ENCODE peak calls at places on chromosomes 4 and X, in eight cellular contexts. One of them, this sample, is unnamed.

GRCh38 chrX:13906103-13906502 is 89.2 kb upstream of the GPM6B start:
- DNase-seq in T1000: no peak
- DNase-seq in ACHN: no peak
- DNase-seq in activated CD4-positive, alpha-beta T cell treated with anti-CD3 and anti-CD28 coated beads, Interleukin-2, amount 10 ng/mL, durations not matched to agents 24 days and 14 days: no peak
- DNase-seq in spleen: no peak
- DNase-seq in astrocyte of the cerebellum: no peak
- DNase-seq in CD8-positive, alpha-beta T cell: no peak
- DNase-seq in mesendoderm: no peak
- DNase-seq in this sample: no peak

GRCh38 chrX:150486011-150486410 is 82.4 kb upstream of the MTM1 start:
- DNase-seq in astrocyte of the cerebellum: peak
- DNase-seq in T1000: no peak
- DNase-seq in mesendoderm: peak
- DNase-seq in CD8-positive, alpha-beta T cell: no peak
- DNase-seq in ACHN: peak
- DNase-seq in activated CD4-positive, alpha-beta T cell treated with anti-CD3 and anti-CD28 coated beads, Interleukin-2, amount 10 ng/mL, durations not matched to agents 24 days and 14 days: peak
- DNase-seq in spleen: no peak
- DNase-seq in this sample: peak

GRCh38 chr4:73684097-73684496 is 56.3 kb upstream of the CXCL8 start:
- DNase-seq in activated CD4-positive, alpha-beta T cell treated with anti-CD3 and anti-CD28 coated beads, Interleukin-2, amount 10 ng/mL, durations not matched to agents 24 days and 14 days: no peak
- DNase-seq in T1000: no peak
- DNase-seq in ACHN: no peak
- DNase-seq in astrocyte of the cerebellum: no peak
- DNase-seq in CD8-positive, alpha-beta T cell: no peak
- DNase-seq in spleen: no peak
- DNase-seq in mesendoderm: peak
- DNase-seq in this sample: no peak

GRCh38 chr4:113052379-113052951 is 3.0 kb downstream of the ANK2 start:
- DNase-seq in T1000: peak
- DNase-seq in spleen: no peak
- DNase-seq in activated CD4-positive, alpha-beta T cell treated with anti-CD3 and anti-CD28 coated beads, Interleukin-2, amount 10 ng/mL, durations not matched to agents 24 days and 14 days: peak
- DNase-seq in CD8-positive, alpha-beta T cell: no peak
- DNase-seq in mesendoderm: no peak
- DNase-seq in astrocyte of the cerebellum: peak
- DNase-seq in ACHN: peak
- DNase-seq in this sample: no peak

GRCh38 chr4:10075953-10076391 is 40.6 kb downstream of the WDR1 start:
- DNase-seq in mesendoderm: no peak
- DNase-seq in T1000: no peak
- DNase-seq in CD8-positive, alpha-beta T cell: no peak
- DNase-seq in astrocyte of the cerebellum: no peak
- DNase-seq in ACHN: no peak
- DNase-seq in activated CD4-positive, alpha-beta T cell treated with anti-CD3 and anti-CD28 coated beads, Interleukin-2, amount 10 ng/mL, durations not matched to agents 24 days and 14 days: no peak
- DNase-seq in spleen: no peak
- DNase-seq in this sample: no peak

GRCh38 chr4:124903995-124904722 is 191.6 kb upstream of the ANKRD50 start:
- DNase-seq in spleen: no peak
- DNase-seq in astrocyte of the cerebellum: peak
- DNase-seq in T1000: peak
- DNase-seq in CD8-positive, alpha-beta T cell: no peak
- DNase-seq in ACHN: peak
- DNase-seq in activated CD4-positive, alpha-beta T cell treated with anti-CD3 and anti-CD28 coated beads, Interleukin-2, amount 10 ng/mL, durations not matched to agents 24 days and 14 days: no peak
- DNase-seq in mesendoderm: no peak
- DNase-seq in this sample: no peak

GRCh38 chr4:128387600-128388351 is 100.2 kb upstream of the PGRMC2 start:
- DNase-seq in ACHN: peak
- DNase-seq in spleen: no peak
- DNase-seq in T1000: no peak
- DNase-seq in CD8-positive, alpha-beta T cell: no peak
- DNase-seq in activated CD4-positive, alpha-beta T cell treated with anti-CD3 and anti-CD28 coated beads, Interleukin-2, amount 10 ng/mL, durations not matched to agents 24 days and 14 days: no peak
- DNase-seq in astrocyte of the cerebellum: no peak
- DNase-seq in mesendoderm: peak
- DNase-seq in this sample: no peak

GRCh38 chrX:15790766-15791380 is 589 bp downstream of the ZRSR2 start:
- DNase-seq in astrocyte of the cerebellum: no peak
- DNase-seq in activated CD4-positive, alpha-beta T cell treated with anti-CD3 and anti-CD28 coated beads, Interleukin-2, amount 10 ng/mL, durations not matched to agents 24 days and 14 days: no peak
- DNase-seq in CD8-positive, alpha-beta T cell: no peak
- DNase-seq in ACHN: no peak
- DNase-seq in mesendoderm: no peak
- DNase-seq in T1000: peak
- DNase-seq in spleen: no peak
- DNase-seq in this sample: no peak

GRCh38 chr4:7785017-7785416 is 154.6 kb downstream of the AFAP1 start:
- DNase-seq in activated CD4-positive, alpha-beta T cell treated with anti-CD3 and anti-CD28 coated beads, Interleukin-2, amount 10 ng/mL, durations not matched to agents 24 days and 14 days: no peak
- DNase-seq in spleen: peak
- DNase-seq in ACHN: no peak
- DNase-seq in mesendoderm: no peak
- DNase-seq in CD8-positive, alpha-beta T cell: no peak
- DNase-seq in astrocyte of the cerebellum: no peak
- DNase-seq in T1000: no peak
- DNase-seq in this sample: no peak

GRCh38 chr4:150694438-150694837 is 112.5 kb downstream of the MAB21L2 start:
- DNase-seq in CD8-positive, alpha-beta T cell: no peak
- DNase-seq in activated CD4-positive, alpha-beta T cell treated with anti-CD3 and anti-CD28 coated beads, Interleukin-2, amount 10 ng/mL, durations not matched to agents 24 days and 14 days: no peak
- DNase-seq in T1000: no peak
- DNase-seq in astrocyte of the cerebellum: no peak
- DNase-seq in mesendoderm: peak
- DNase-seq in spleen: no peak
- DNase-seq in ACHN: no peak
- DNase-seq in this sample: peak

GRCh38 chr4:6885953-6886557 is 23.6 kb upstream of the TBC1D14 start:
- DNase-seq in ACHN: peak
- DNase-seq in astrocyte of the cerebellum: no peak
- DNase-seq in T1000: no peak
- DNase-seq in mesendoderm: peak
- DNase-seq in spleen: peak
- DNase-seq in CD8-positive, alpha-beta T cell: no peak
- DNase-seq in activated CD4-positive, alpha-beta T cell treated with anti-CD3 and anti-CD28 coated beads, Interleukin-2, amount 10 ng/mL, durations not matched to agents 24 days and 14 days: no peak
- DNase-seq in this sample: no peak

GRCh38 chr4:104577405-104577804 is 82.7 kb upstream of the CXXC4 start:
- DNase-seq in ACHN: no peak
- DNase-seq in spleen: no peak
- DNase-seq in astrocyte of the cerebellum: no peak
- DNase-seq in mesendoderm: no peak
- DNase-seq in activated CD4-positive, alpha-beta T cell treated with anti-CD3 and anti-CD28 coated beads, Interleukin-2, amount 10 ng/mL, durations not matched to agents 24 days and 14 days: no peak
- DNase-seq in T1000: no peak
- DNase-seq in CD8-positive, alpha-beta T cell: no peak
- DNase-seq in this sample: no peak

GRCh38 chr4:82124365-82124764 is 249.4 kb downstream of the HNRNPD start:
- DNase-seq in activated CD4-positive, alpha-beta T cell treated with anti-CD3 and anti-CD28 coated beads, Interleukin-2, amount 10 ng/mL, durations not matched to agents 24 days and 14 days: no peak
- DNase-seq in mesendoderm: peak
- DNase-seq in CD8-positive, alpha-beta T cell: no peak
- DNase-seq in T1000: no peak
- DNase-seq in ACHN: no peak
- DNase-seq in astrocyte of the cerebellum: no peak
- DNase-seq in spleen: no peak
- DNase-seq in this sample: no peak

GRCh38 chrX:1661048-1661921 is 46.4 kb downstream of the ASMT start:
- DNase-seq in activated CD4-positive, alpha-beta T cell treated with anti-CD3 and anti-CD28 coated beads, Interleukin-2, amount 10 ng/mL, durations not matched to agents 24 days and 14 days: peak
- DNase-seq in spleen: peak
- DNase-seq in CD8-positive, alpha-beta T cell: no peak
- DNase-seq in mesendoderm: peak
- DNase-seq in T1000: no peak
- DNase-seq in astrocyte of the cerebellum: no peak
- DNase-seq in ACHN: no peak
- DNase-seq in this sample: peak

GRCh38 chr4:1503583-1504471 is 97.6 kb upstream of the NKX1-1 start:
- DNase-seq in ACHN: no peak
- DNase-seq in spleen: no peak
- DNase-seq in T1000: no peak
- DNase-seq in activated CD4-positive, alpha-beta T cell treated with anti-CD3 and anti-CD28 coated beads, Interleukin-2, amount 10 ng/mL, durations not matched to agents 24 days and 14 days: no peak
- DNase-seq in astrocyte of the cerebellum: no peak
- DNase-seq in mesendoderm: peak
- DNase-seq in CD8-positive, alpha-beta T cell: no peak
- DNase-seq in this sample: no peak

GRCh38 chrX:20267924-20268701 is 1.4 kb upstream of the RPS6KA3 start:
- DNase-seq in spleen: peak
- DNase-seq in astrocyte of the cerebellum: no peak
- DNase-seq in activated CD4-positive, alpha-beta T cell treated with anti-CD3 and anti-CD28 coated beads, Interleukin-2, amount 10 ng/mL, durations not matched to agents 24 days and 14 days: peak
- DNase-seq in mesendoderm: peak
- DNase-seq in ACHN: no peak
- DNase-seq in T1000: no peak
- DNase-seq in CD8-positive, alpha-beta T cell: no peak
- DNase-seq in this sample: no peak

GRCh38 chr4:49000806-49001205 is 14.7 kb downstream of the CWH43 start:
- DNase-seq in T1000: no peak
- DNase-seq in astrocyte of the cerebellum: no peak
- DNase-seq in mesendoderm: no peak
- DNase-seq in spleen: no peak
- DNase-seq in ACHN: no peak
- DNase-seq in CD8-positive, alpha-beta T cell: no peak
- DNase-seq in activated CD4-positive, alpha-beta T cell treated with anti-CD3 and anti-CD28 coated beads, Interleukin-2, amount 10 ng/mL, durations not matched to agents 24 days and 14 days: no peak
- DNase-seq in this sample: no peak

GRCh38 chr4:13704020-13704419 is 76.5 kb upstream of the BOD1L1 start:
- DNase-seq in spleen: no peak
- DNase-seq in mesendoderm: no peak
- DNase-seq in CD8-positive, alpha-beta T cell: no peak
- DNase-seq in activated CD4-positive, alpha-beta T cell treated with anti-CD3 and anti-CD28 coated beads, Interleukin-2, amount 10 ng/mL, durations not matched to agents 24 days and 14 days: no peak
- DNase-seq in ACHN: no peak
- DNase-seq in astrocyte of the cerebellum: no peak
- DNase-seq in T1000: no peak
- DNase-seq in this sample: no peak

GRCh38 chr4:39085891-39086290 is 23.9 kb downstream of the KLHL5 start:
- DNase-seq in ACHN: no peak
- DNase-seq in astrocyte of the cerebellum: peak
- DNase-seq in mesendoderm: no peak
- DNase-seq in spleen: no peak
- DNase-seq in CD8-positive, alpha-beta T cell: no peak
- DNase-seq in activated CD4-positive, alpha-beta T cell treated with anti-CD3 and anti-CD28 coated beads, Interleukin-2, amount 10 ng/mL, durations not matched to agents 24 days and 14 days: no peak
- DNase-seq in T1000: no peak
- DNase-seq in this sample: no peak

GRCh38 chrX:100939336-100939735 is 10.6 kb upstream of the XKRX start:
- DNase-seq in astrocyte of the cerebellum: no peak
- DNase-seq in T1000: no peak
- DNase-seq in spleen: no peak
- DNase-seq in ACHN: no peak
- DNase-seq in mesendoderm: no peak
- DNase-seq in activated CD4-positive, alpha-beta T cell treated with anti-CD3 and anti-CD28 coated beads, Interleukin-2, amount 10 ng/mL, durations not matched to agents 24 days and 14 days: no peak
- DNase-seq in CD8-positive, alpha-beta T cell: no peak
- DNase-seq in this sample: no peak

GRCh38 chrX:9682456-9682855 is 83.2 kb downstream of the GPR143 start:
- DNase-seq in ACHN: no peak
- DNase-seq in mesendoderm: peak
- DNase-seq in CD8-positive, alpha-beta T cell: no peak
- DNase-seq in spleen: no peak
- DNase-seq in astrocyte of the cerebellum: no peak
- DNase-seq in T1000: no peak
- DNase-seq in activated CD4-positive, alpha-beta T cell treated with anti-CD3 and anti-CD28 coated beads, Interleukin-2, amount 10 ng/mL, durations not matched to agents 24 days and 14 days: no peak
- DNase-seq in this sample: no peak

GRCh38 chr4:183300660-183301059 is 19.4 kb downstream of the CLDN22 start:
- DNase-seq in astrocyte of the cerebellum: no peak
- DNase-seq in CD8-positive, alpha-beta T cell: no peak
- DNase-seq in spleen: no peak
- DNase-seq in mesendoderm: no peak
- DNase-seq in T1000: no peak
- DNase-seq in ACHN: no peak
- DNase-seq in activated CD4-positive, alpha-beta T cell treated with anti-CD3 and anti-CD28 coated beads, Interleukin-2, amount 10 ng/mL, durations not matched to agents 24 days and 14 days: no peak
- DNase-seq in this sample: no peak

GRCh38 chr4:2793578-2793919 is 664 bp downstream of the SH3BP2 start:
- DNase-seq in spleen: peak
- DNase-seq in mesendoderm: peak
- DNase-seq in astrocyte of the cerebellum: no peak
- DNase-seq in ACHN: peak
- DNase-seq in T1000: no peak
- DNase-seq in CD8-positive, alpha-beta T cell: no peak
- DNase-seq in activated CD4-positive, alpha-beta T cell treated with anti-CD3 and anti-CD28 coated beads, Interleukin-2, amount 10 ng/mL, durations not matched to agents 24 days and 14 days: peak
- DNase-seq in this sample: no peak

GRCh38 chrX:24169211-24169610 is 19.7 kb downstream of the ZFX start:
- DNase-seq in activated CD4-positive, alpha-beta T cell treated with anti-CD3 and anti-CD28 coated beads, Interleukin-2, amount 10 ng/mL, durations not matched to agents 24 days and 14 days: no peak
- DNase-seq in CD8-positive, alpha-beta T cell: no peak
- DNase-seq in mesendoderm: no peak
- DNase-seq in spleen: no peak
- DNase-seq in astrocyte of the cerebellum: no peak
- DNase-seq in T1000: no peak
- DNase-seq in ACHN: no peak
- DNase-seq in this sample: no peak

GRCh38 chr4:74364649-74365491 is at the start of gene EREG:
- DNase-seq in CD8-positive, alpha-beta T cell: no peak
- DNase-seq in ACHN: peak
- DNase-seq in astrocyte of the cerebellum: no peak
- DNase-seq in spleen: peak
- DNase-seq in mesendoderm: peak
- DNase-seq in activated CD4-positive, alpha-beta T cell treated with anti-CD3 and anti-CD28 coated beads, Interleukin-2, amount 10 ng/mL, durations not matched to agents 24 days and 14 days: peak
- DNase-seq in T1000: no peak
- DNase-seq in this sample: no peak

GRCh38 chr4:139295317-139296299 is 5.7 kb upstream of the NAA15 start:
- DNase-seq in mesendoderm: peak
- DNase-seq in astrocyte of the cerebellum: peak
- DNase-seq in T1000: peak
- DNase-seq in ACHN: peak
- DNase-seq in CD8-positive, alpha-beta T cell: peak
- DNase-seq in spleen: peak
- DNase-seq in activated CD4-positive, alpha-beta T cell treated with anti-CD3 and anti-CD28 coated beads, Interleukin-2, amount 10 ng/mL, durations not matched to agents 24 days and 14 days: peak
- DNase-seq in this sample: peak

GRCh38 chrX:31715675-31716074 is 643.8 kb upstream of the FTHL17 start:
- DNase-seq in astrocyte of the cerebellum: no peak
- DNase-seq in ACHN: no peak
- DNase-seq in spleen: no peak
- DNase-seq in activated CD4-positive, alpha-beta T cell treated with anti-CD3 and anti-CD28 coated beads, Interleukin-2, amount 10 ng/mL, durations not matched to agents 24 days and 14 days: no peak
- DNase-seq in T1000: no peak
- DNase-seq in mesendoderm: no peak
- DNase-seq in CD8-positive, alpha-beta T cell: no peak
- DNase-seq in this sample: no peak

GRCh38 chr4:119833611-119834010 is 205.0 kb upstream of the PDE5A start:
- DNase-seq in T1000: no peak
- DNase-seq in spleen: no peak
- DNase-seq in mesendoderm: no peak
- DNase-seq in CD8-positive, alpha-beta T cell: no peak
- DNase-seq in activated CD4-positive, alpha-beta T cell treated with anti-CD3 and anti-CD28 coated beads, Interleukin-2, amount 10 ng/mL, durations not matched to agents 24 days and 14 days: no peak
- DNase-seq in ACHN: no peak
- DNase-seq in astrocyte of the cerebellum: no peak
- DNase-seq in this sample: no peak

GRCh38 chr4:145785391-145786008 is 105.6 kb downstream of the C4orf51 start:
- DNase-seq in spleen: no peak
- DNase-seq in mesendoderm: no peak
- DNase-seq in CD8-positive, alpha-beta T cell: no peak
- DNase-seq in T1000: no peak
- DNase-seq in ACHN: no peak
- DNase-seq in astrocyte of the cerebellum: peak
- DNase-seq in activated CD4-positive, alpha-beta T cell treated with anti-CD3 and anti-CD28 coated beads, Interleukin-2, amount 10 ng/mL, durations not matched to agents 24 days and 14 days: no peak
- DNase-seq in this sample: no peak

GRCh38 chr4:6893449-6894085 is 16.1 kb upstream of the TBC1D14 start:
- DNase-seq in T1000: no peak
- DNase-seq in mesendoderm: no peak
- DNase-seq in spleen: peak
- DNase-seq in astrocyte of the cerebellum: no peak
- DNase-seq in ACHN: peak
- DNase-seq in activated CD4-positive, alpha-beta T cell treated with anti-CD3 and anti-CD28 coated beads, Interleukin-2, amount 10 ng/mL, durations not matched to agents 24 days and 14 days: no peak
- DNase-seq in CD8-positive, alpha-beta T cell: no peak
- DNase-seq in this sample: peak

GRCh38 chr4:26372076-26372475 is 51.3 kb downstream of the RBPJ start:
- DNase-seq in T1000: no peak
- DNase-seq in mesendoderm: peak
- DNase-seq in activated CD4-positive, alpha-beta T cell treated with anti-CD3 and anti-CD28 coated beads, Interleukin-2, amount 10 ng/mL, durations not matched to agents 24 days and 14 days: no peak
- DNase-seq in ACHN: no peak
- DNase-seq in spleen: no peak
- DNase-seq in CD8-positive, alpha-beta T cell: no peak
- DNase-seq in astrocyte of the cerebellum: no peak
- DNase-seq in this sample: no peak

GRCh38 chr4:85684676-85685075 is 209.7 kb downstream of the ARHGAP24 start:
- DNase-seq in T1000: no peak
- DNase-seq in ACHN: no peak
- DNase-seq in CD8-positive, alpha-beta T cell: no peak
- DNase-seq in mesendoderm: no peak
- DNase-seq in activated CD4-positive, alpha-beta T cell treated with anti-CD3 and anti-CD28 coated beads, Interleukin-2, amount 10 ng/mL, durations not matched to agents 24 days and 14 days: no peak
- DNase-seq in astrocyte of the cerebellum: no peak
- DNase-seq in spleen: no peak
- DNase-seq in this sample: no peak

GRCh38 chr4:79181190-79181589 is 144.7 kb downstream of the NAA11 start:
- DNase-seq in CD8-positive, alpha-beta T cell: no peak
- DNase-seq in mesendoderm: no peak
- DNase-seq in spleen: no peak
- DNase-seq in activated CD4-positive, alpha-beta T cell treated with anti-CD3 and anti-CD28 coated beads, Interleukin-2, amount 10 ng/mL, durations not matched to agents 24 days and 14 days: no peak
- DNase-seq in ACHN: no peak
- DNase-seq in astrocyte of the cerebellum: no peak
- DNase-seq in T1000: no peak
- DNase-seq in this sample: no peak

GRCh38 chrX:18654873-18655836 is 16.8 kb downstream of the RS1 start:
- DNase-seq in ACHN: no peak
- DNase-seq in astrocyte of the cerebellum: peak
- DNase-seq in activated CD4-positive, alpha-beta T cell treated with anti-CD3 and anti-CD28 coated beads, Interleukin-2, amount 10 ng/mL, durations not matched to agents 24 days and 14 days: no peak
- DNase-seq in T1000: no peak
- DNase-seq in spleen: no peak
- DNase-seq in CD8-positive, alpha-beta T cell: no peak
- DNase-seq in mesendoderm: no peak
- DNase-seq in this sample: no peak